ENCODE peak calls at places on chromosomes 13 and 19, in six cellular contexts. H is endothelial cell of umbilical vein, M is K562, K is A549, A is GM12878, B is HepG2. T is an unnamed sample.
A peak's percentile ranks its signal among the peaks of the same experiment; 100 is the strongest.

GRCh38 chr19:56163097-56163496 is 12.7 kb upstream of the GALP start:
- DNase-seq in H (no peak), M (no peak), K (no peak), A (no peak), B (no peak), T (no peak)

GRCh38 chr19:2202366-2202765 is 33.8 kb downstream of the PLEKHJ1 start:
- DNase-seq in H (no peak), M (no peak), K (no peak), A (no peak), B (no peak), T (no peak)

GRCh38 chr13:48595330-48596127 is 58.2 kb upstream of the CYSLTR2 start:
- DNase-seq in H (peak; percentile 91), M (peak; percentile 26), K (peak; percentile 15), A (no peak), B (peak; percentile 79), T (peak; percentile 75)

GRCh38 chr13:20814224-20814910 is 40.6 kb upstream of the EEF1AKMT1 start:
- DNase-seq in H (peak; percentile 98), M (no peak), K (peak; percentile 18), A (no peak), B (no peak), T (no peak)

GRCh38 chr13:77136902-77137420 is 110.0 kb upstream of the FBXL3 start:
- DNase-seq in H (no peak), M (no peak), K (no peak), A (no peak), B (no peak), T (no peak)

GRCh38 chr13:20609145-20609544 is 42.2 kb downstream of the IFT88 start:
- DNase-seq in H (peak; percentile 80), M (no peak), K (no peak), A (no peak), B (no peak), T (no peak)

GRCh38 chr13:49220035-49220855 is at the start of gene MLNR:
- DNase-seq in H (peak; percentile 14), M (peak; percentile 32), K (peak; percentile 67), A (no peak), B (peak; percentile 39), T (no peak)

GRCh38 chr13:58018865-58019264 is 387.3 kb downstream of the PCDH17 start:
- DNase-seq in H (no peak), M (no peak), K (no peak), A (no peak), B (no peak), T (no peak)

GRCh38 chr19:10460714-10461046 is 40.3 kb downstream of the PDE4A start:
- DNase-seq in H (no peak), M (no peak), K (no peak), A (no peak), B (no peak), T (no peak)

GRCh38 chr13:114087430-114087829 is 45.0 kb downstream of the RASA3 start:
- DNase-seq in H (no peak), M (no peak), K (no peak), A (no peak), B (no peak), T (no peak)

GRCh38 chr19:8069116-8069973 is 16.8 kb downstream of the CCL25 start:
- DNase-seq in H (no peak), M (peak; percentile 49), K (no peak), A (no peak), B (no peak), T (peak; percentile 72)

DNA sequence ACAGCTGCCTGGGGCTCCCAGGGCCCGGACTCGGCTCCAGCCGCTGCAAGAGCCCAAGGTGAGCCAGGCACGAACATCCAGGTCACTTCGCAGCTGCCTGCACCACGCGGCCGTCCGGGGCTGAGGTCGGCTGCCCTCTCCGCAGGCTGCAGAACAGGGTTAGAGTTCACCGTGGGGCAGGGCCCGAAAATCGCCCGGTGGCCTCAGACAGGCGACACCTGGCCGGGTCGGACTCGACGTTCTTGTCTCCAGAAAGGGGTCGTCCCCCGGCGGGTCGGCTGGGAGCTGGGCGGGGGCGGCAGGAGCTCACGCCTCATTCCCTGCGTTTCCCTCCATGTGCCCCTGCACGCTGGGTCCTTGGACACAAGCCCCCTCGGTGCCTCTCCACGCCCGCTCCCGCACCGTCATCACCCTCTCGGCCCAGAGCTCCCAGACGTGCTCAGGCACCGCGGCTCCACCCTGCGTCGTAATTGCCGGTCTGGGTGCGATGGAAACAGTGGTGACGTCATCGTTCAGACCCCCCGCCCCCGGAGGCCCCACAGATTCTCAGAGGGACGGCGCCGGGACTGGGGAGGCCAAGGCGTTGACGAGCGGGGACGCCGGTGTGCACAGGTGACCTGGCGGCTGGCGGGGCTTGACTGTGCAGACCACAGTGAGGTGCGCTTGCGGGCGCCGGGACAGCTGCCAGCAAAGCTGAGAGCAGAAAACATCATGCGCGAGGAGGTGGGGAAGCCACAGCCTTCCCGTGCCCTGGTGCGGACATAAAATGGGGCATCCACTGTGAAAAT is 4.0 kb upstream of the GRIN3B start:
- DNase-seq in H (peak; percentile 35), M (peak; percentile 82), K (no peak), A (no peak), B (no peak), T (peak; percentile 52)
- TF ChIP-seq MAX in H (no peak), M (peak; percentile 69), K (peak; percentile 43), A (no peak), B (no peak), T (no peak)

GRCh38 chr13:97932006-97932405 is 21.5 kb upstream of the IPO5 start:
- DNase-seq in H (no peak), M (no peak), K (no peak), A (no peak), B (no peak), T (no peak)
- TF ChIP-seq CTCF in H (no peak), M (no peak), K (no peak), A (no peak), B (no peak), T (no peak)

GRCh38 chr19:4066682-4067395 is at the start of gene ZBTB7A:
- DNase-seq in H (peak; percentile 63), M (peak; percentile 88), K (peak; percentile 70), A (no peak), B (peak; percentile 60), T (peak; percentile 86)

GRCh38 chr19:4064551-4065260 is 2.0 kb downstream of the ZBTB7A start:
- DNase-seq in H (peak; percentile 35), M (peak; percentile 69), K (no peak), A (no peak), B (no peak), T (peak; percentile 62)

GRCh38 chr19:4065430-4066175 is 1.1 kb downstream of the ZBTB7A start:
- DNase-seq in H (peak; percentile 94), M (peak; percentile 99), K (peak; percentile 86), A (peak; percentile 65), B (peak; percentile 90), T (peak; percentile 94)

GRCh38 chr19:4067396-4068057 is 828 bp upstream of the ZBTB7A start:
- DNase-seq in H (peak; percentile 39), M (peak; percentile 72), K (no peak), A (no peak), B (no peak), T (peak; percentile 67)

GRCh38 chr19:4066176-4066606 is 508 bp downstream of the ZBTB7A start:
- DNase-seq in H (no peak), M (no peak), K (no peak), A (no peak), B (no peak), T (no peak)
- TF ChIP-seq MYC in H (no peak), M (no peak), K (no peak), A (no peak), B (no peak), T (no peak)

GRCh38 chr13:89923052-89923451 is 1424.4 kb upstream of the MIR17HG start:
- DNase-seq in H (no peak), M (no peak), K (no peak), A (no peak), B (no peak), T (no peak)

GRCh38 chr13:89923731-89924130 is 1423.8 kb upstream of the MIR17HG start:
- DNase-seq in H (no peak), M (no peak), K (no peak), A (no peak), B (no peak), T (no peak)

GRCh38 chr13:89920461-89920860 is 1427.0 kb upstream of the MIR17HG start:
- DNase-seq in H (no peak), M (no peak), K (no peak), A (no peak), B (no peak), T (no peak)

GRCh38 chr13:89930861-89931260 is 1416.6 kb upstream of the MIR17HG start:
- DNase-seq in H (no peak), M (no peak), K (no peak), A (no peak), B (no peak), T (no peak)

GRCh38 chr13:89925107-89925506 is 1422.4 kb upstream of the MIR17HG start:
- DNase-seq in H (peak; percentile 56), M (no peak), K (no peak), A (no peak), B (peak; percentile 32), T (peak; percentile 38)
- TF ChIP-seq MAX in H (no peak), M (no peak), K (no peak), A (no peak), B (no peak), T (no peak)

T was measured in NB4.